ENCODE peak calls at places on chromosome 12, in five cellular contexts. X is foreskin fibroblast; P is globus pallidus; F is stimulated activated CD4-positive, alpha-beta T cell treated with anti-CD3 and anti-CD28 coated beads, Interleukin-1b, Interleukin-23, amount 100 ng/mL, for 48 hours; C is OCI-LY7. I is an unnamed sample.

GRCh38 chr12:71655907-71656306 is 7.7 kb downstream of the ZFC3H1 start:
- DNase-seq in F (no peak), X (no peak), P (no peak), C (no peak), I (no peak)

GRCh38 chr12:124884587-124885438 is 21.1 kb upstream of the SCARB1 start:
- DNase-seq in F (no peak), X (no peak), P (no peak), C (peak), I (peak)

GRCh38 chr12:100375023-100375737 is 18.3 kb downstream of the SLC17A8 start:
- DNase-seq in F (no peak), P (peak), X (peak), C (no peak), I (peak)

GRCh38 chr12:74365178-74365964 is 172.3 kb upstream of the ATXN7L3B start:
- DNase-seq in C (peak), X (peak), F (peak), P (peak), I (peak)

GRCh38 chr12:76680940-76681339 is 83.0 kb upstream of the ZDHHC17 start:
- DNase-seq in X (peak), F (no peak), C (no peak), P (no peak), I (no peak)

GRCh38 chr12:114698566-114699163 is 14.7 kb upstream of the TBX3 start:
- DNase-seq in X (no peak), P (no peak), C (no peak), F (no peak), I (no peak)

GRCh38 chr12:57142727-57143126 is 4.7 kb downstream of the LRP1-AS start:
- DNase-seq in C (no peak), X (no peak), F (no peak), P (no peak), I (no peak)

GRCh38 chr12:125092108-125092871 is 27.1 kb downstream of the AACS start:
- DNase-seq in C (no peak), F (no peak), X (peak), P (no peak), I (no peak)

GRCh38 chr12:108734200-108734906 is 3.0 kb upstream of the CORO1C start:
- DNase-seq in F (peak), X (peak), P (no peak), C (no peak), I (no peak)

GRCh38 chr12:75658826-75659823 is 147.7 kb upstream of the KRR1 start:
- DNase-seq in P (peak), F (peak), X (peak), C (no peak), I (no peak)

GRCh38 chr12:7019043-7019569 is 830 bp upstream of the LPCAT3 start:
- DNase-seq in F (no peak), P (no peak), X (peak), C (no peak), I (peak)

GRCh38 chr12:113259499-113259953 is 38.3 kb downstream of the TPCN1 start:
- DNase-seq in C (no peak), P (peak), F (no peak), X (peak), I (peak)

GRCh38 chr12:53505555-53506449 is 1.5 kb downstream of the NPFF start:
- DNase-seq in C (no peak), X (peak), F (no peak), P (no peak), I (no peak)

GRCh38 chr12:55847033-55847432 is 4.3 kb upstream of the MMP19 start:
- DNase-seq in F (peak), X (peak), C (no peak), P (no peak), I (no peak)

GRCh38 chr12:65821336-65821735 is 2.9 kb upstream of the HMGA2 start:
- DNase-seq in C (no peak), X (peak), F (no peak), P (no peak), I (no peak)

GRCh38 chr12:4960030-4960429 is 50.3 kb downstream of the KCNA1 start:
- DNase-seq in F (no peak), C (no peak), X (no peak), P (no peak), I (no peak)

GRCh38 chr12:67241482-67241881 is 27.7 kb upstream of the CAND1 start:
- DNase-seq in F (no peak), C (no peak), X (peak), P (no peak), I (no peak)

GRCh38 chr12:102438047-102438822 is 42.1 kb downstream of the IGF1 start:
- DNase-seq in P (no peak), F (no peak), X (peak), C (no peak), I (no peak)

GRCh38 chr12:29743072-29743471 is 40.7 kb downstream of the TMTC1 start:
- DNase-seq in P (no peak), C (no peak), X (peak), F (no peak), I (no peak)

GRCh38 chr12:119302334-119303132 is 32.0 kb upstream of the CCDC60 start:
- DNase-seq in P (peak), F (no peak), C (no peak), X (no peak), I (peak)

GRCh38 chr12:132729541-132730320 is 19.1 kb downstream of the PGAM5 start:
- DNase-seq in F (no peak), X (no peak), C (no peak), P (no peak), I (peak)

GRCh38 chr12:114682101-114682919 is 1.7 kb downstream of the TBX3 start:
- DNase-seq in X (peak), P (no peak), C (no peak), F (no peak), I (peak)

GRCh38 chr12:12008931-12009611 is 61.7 kb upstream of the BCL2L14 start:
- DNase-seq in X (peak), F (peak), P (no peak), C (peak), I (no peak)

GRCh38 chr12:70383886-70384285 is 17.8 kb downstream of the KCNMB4 start:
- DNase-seq in F (no peak), C (no peak), P (no peak), X (no peak), I (no peak)

GRCh38 chr12:19760611-19761010 is 321.3 kb downstream of the AEBP2 start:
- DNase-seq in P (no peak), X (peak), C (no peak), F (no peak), I (no peak)

GRCh38 chr12:42587564-42588307 is 1.8 kb downstream of the PRICKLE1 start:
- DNase-seq in P (no peak), X (peak), F (no peak), C (no peak), I (peak)

GRCh38 chr12:101564912-101565311 is 29.9 kb upstream of the MYBPC1 start:
- DNase-seq in P (no peak), F (no peak), X (no peak), C (no peak), I (peak)

GRCh38 chr12:43104524-43104923 is 447.5 kb downstream of the ADAMTS20 start:
- DNase-seq in X (peak), P (no peak), C (no peak), F (no peak), I (no peak)

GRCh38 chr12:27868165-27868564 is 88.1 kb upstream of the MANSC4 start:
- DNase-seq in P (no peak), F (no peak), X (peak), C (no peak), I (no peak)

GRCh38 chr12:57549909-57550627 is at the start of gene KIF5A:
- DNase-seq in F (peak), X (peak), C (peak), P (peak), I (peak)

GRCh38 chr12:47721431-47721973 is 3.8 kb downstream of the ENDOU start:
- DNase-seq in F (no peak), P (no peak), C (no peak), X (no peak), I (no peak)

GRCh38 chr12:89280833-89281533 is 71.3 kb downstream of the DUSP6 start:
- DNase-seq in P (no peak), C (no peak), F (no peak), X (peak), I (peak)

I was measured in NCI-H82.